ENCODE peak calls at places on chromosomes 12 and 14, in six cellular contexts. Z is mucosa of descending colon, Y is kidney epithelial cell, O is AG10803, H is heart right ventricle, P is heart left ventricle. D is an unnamed sample.

GRCh38 chr14:104095426-104096310 is 10.2 kb downstream of the ASPG start:
- DNase-seq in Z (peak), Y (no peak), O (no peak), H (no peak), P (peak), D (no peak)

GRCh38 chr12:30692470-30692869 is 3.2 kb downstream of the IPO8 start:
- DNase-seq in Z (no peak), Y (no peak), O (peak), H (no peak), P (no peak), D (no peak)

GRCh38 chr14:61544448-61545202 is 150.7 kb upstream of the HIF1A start:
- DNase-seq in Z (no peak), Y (no peak), O (no peak), H (no peak), P (no peak), D (no peak)

GRCh38 chr14:41782488-41782887 is 175.8 kb downstream of the LRFN5 start:
- DNase-seq in Z (no peak), Y (no peak), O (no peak), H (no peak), P (no peak), D (no peak)

GRCh38 chr12:27425306-27425705 is 21.2 kb upstream of the SMCO2 start:
- DNase-seq in Z (no peak), Y (no peak), O (no peak), H (no peak), P (no peak), D (no peak)

GRCh38 chr14:60616326-60617044 is 32.8 kb downstream of the SIX1 start:
- DNase-seq in Z (no peak), Y (no peak), O (no peak), H (no peak), P (no peak), D (no peak)

GRCh38 chr14:57492859-57493258 is 798 bp downstream of the CCDC198 start:
- DNase-seq in Z (no peak), Y (peak), O (peak), H (no peak), P (no peak), D (peak)

GRCh38 chr12:115354007-115354452 is 670.1 kb upstream of the TBX3 start:
- DNase-seq in Z (peak), Y (peak), O (peak), H (peak), P (peak), D (peak)

GRCh38 chr12:98440165-98440581 is 75.2 kb upstream of the TMPO start:
- DNase-seq in Z (no peak), Y (no peak), O (peak), H (peak), P (peak), D (peak)

GRCh38 chr14:79659995-79660975 is 551.0 kb downstream of the DIO2 start:
- DNase-seq in Z (no peak), Y (no peak), O (no peak), H (no peak), P (no peak), D (no peak)

GRCh38 chr12:68119724-68120211 is 39.8 kb downstream of the IFNG start:
- DNase-seq in Z (no peak), Y (no peak), O (no peak), H (no peak), P (no peak), D (no peak)

DNA sequence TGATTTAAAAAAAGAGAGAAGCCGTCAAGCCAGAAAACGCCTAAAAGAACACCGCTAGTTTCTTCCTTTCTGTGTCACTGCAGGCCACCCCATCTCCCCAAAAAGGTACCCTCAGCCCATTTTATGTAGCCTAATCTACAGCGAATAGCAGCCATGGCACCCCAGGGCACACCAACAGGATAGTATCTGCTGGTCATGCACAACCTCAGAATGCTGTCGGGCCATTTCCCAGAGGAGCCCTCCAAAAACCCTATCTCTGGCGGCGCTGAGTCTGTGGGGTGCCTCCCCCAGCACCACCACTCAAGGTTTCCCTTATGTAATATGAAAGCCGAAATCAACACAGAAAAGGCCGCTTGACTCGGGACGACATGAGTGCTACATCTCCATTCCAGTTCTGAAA is 98.9 kb downstream of the BCL11B start:
- DNase-seq in Z (no peak), Y (no peak), O (no peak), H (no peak), P (no peak), D (no peak)
- TF ChIP-seq CTCF in Z (no peak), Y (no peak), O (no peak), H (no peak), P (no peak), D (no peak)

GRCh38 chr12:53046655-53047220 is 3.1 kb upstream of the TNS2 start:
- DNase-seq in Z (no peak), Y (no peak), O (peak), H (peak), P (peak), D (peak)

GRCh38 chr12:53047221-53048032 is 2.4 kb upstream of the TNS2 start:
- DNase-seq in Z (peak), Y (no peak), O (peak), H (peak), P (peak), D (no peak)

GRCh38 chr12:53049582-53050318 is at the start of gene TNS2:
- DNase-seq in Z (peak), Y (no peak), O (peak), H (peak), P (peak), D (no peak)

GRCh38 chr12:53048780-53049401 is 974 bp upstream of the TNS2 start:
- DNase-seq in Z (peak), Y (no peak), O (peak), H (peak), P (peak), D (no peak)

GRCh38 chr12:53048033-53048779 is 1.7 kb upstream of the TNS2 start:
- DNase-seq in Z (peak), Y (no peak), O (peak), H (peak), P (peak), D (no peak)
- TF ChIP-seq CTCF in Z (no peak), Y (peak), O (peak), H (no peak), P (peak), D (peak)

DNA sequence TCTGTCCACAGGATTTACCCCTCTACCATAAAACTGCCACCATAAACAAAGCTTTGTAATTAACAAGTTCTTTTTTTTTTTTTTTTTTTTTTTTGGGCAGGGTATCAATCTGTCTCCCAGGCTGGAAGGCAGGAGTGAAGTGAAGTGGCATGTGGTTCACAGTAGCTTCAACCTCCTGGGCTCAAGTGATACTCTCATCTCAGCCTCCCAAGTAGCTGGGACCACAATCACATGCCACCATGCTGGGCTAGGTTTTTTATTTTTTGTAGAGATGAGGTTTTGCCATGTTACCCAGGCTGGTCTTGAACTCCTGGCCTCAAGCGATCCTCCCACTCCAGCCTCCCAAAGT is 61.1 kb upstream of the NUDT4 start:
- DNase-seq in Z (no peak), Y (no peak), O (no peak), H (no peak), P (no peak), D (no peak)
- TF ChIP-seq CTCF in Z (no peak), Y (no peak), O (no peak), H (no peak), P (no peak), D (no peak)

DNA sequence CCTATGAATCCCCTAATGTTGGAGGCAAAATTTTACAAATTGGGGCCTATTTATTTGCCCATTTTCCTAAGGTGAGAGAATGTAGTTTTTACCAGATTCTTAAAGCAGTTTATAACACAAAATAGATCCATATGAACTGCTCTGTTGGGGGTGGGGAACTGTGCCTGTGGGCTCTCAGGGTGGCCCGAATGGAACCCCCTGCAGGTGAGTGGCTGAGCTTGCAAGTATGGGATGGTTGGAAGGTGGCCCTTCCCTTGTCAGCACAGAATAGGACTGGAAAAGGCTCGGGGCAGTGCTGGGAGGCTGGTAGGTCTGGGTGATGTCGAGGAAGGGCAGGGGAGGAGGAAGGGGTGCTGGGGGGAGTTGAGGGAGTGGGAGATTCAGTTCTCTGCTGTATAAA is 4.9 kb downstream of the VSX2 start:
- DNase-seq in Z (no peak), Y (no peak), O (no peak), H (no peak), P (no peak), D (no peak)
- TF ChIP-seq CTCF in Z (no peak), Y (no peak), O (no peak), H (no peak), P (no peak), D (no peak)

GRCh38 chr12:100253437-100253836 is 13.4 kb downstream of the DEPDC4 start:
- DNase-seq in Z (no peak), Y (no peak), O (no peak), H (no peak), P (no peak), D (no peak)
- TF ChIP-seq CTCF in Z (no peak), Y (no peak), O (no peak), H (no peak), P (no peak), D (no peak)

DNA sequence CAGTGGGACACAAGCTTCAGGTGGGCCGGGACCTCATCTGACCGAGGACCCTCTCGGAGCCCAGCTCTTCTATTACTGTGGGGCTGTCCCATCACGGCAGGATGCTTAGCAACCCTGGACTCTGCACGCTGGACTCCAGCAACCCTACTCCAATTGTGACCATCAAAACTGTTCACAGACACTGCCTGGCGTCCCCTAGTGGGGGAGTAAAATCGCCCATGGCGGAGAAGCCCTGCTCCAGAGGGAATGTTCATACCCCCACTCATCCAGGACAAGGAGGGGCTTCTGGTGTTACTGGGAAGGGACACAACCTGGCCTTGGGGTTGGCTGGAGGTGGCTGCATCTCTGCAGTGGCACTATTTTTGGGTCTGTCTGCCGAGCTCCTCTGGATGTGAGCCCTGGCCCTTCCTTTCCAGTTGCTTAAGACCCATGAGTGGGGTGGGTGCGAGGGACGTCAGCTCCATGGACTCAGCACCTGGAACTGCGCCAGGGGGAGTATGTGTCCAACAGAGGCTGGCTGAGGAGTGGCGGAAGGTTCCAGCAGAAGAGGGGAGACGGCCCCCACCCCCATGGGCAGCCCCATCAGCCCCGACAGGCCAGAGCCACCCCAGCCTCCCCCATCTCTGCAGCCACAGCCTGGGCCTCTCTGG is 103.8 kb downstream of the RFLNA start:
- DNase-seq in Z (no peak), Y (no peak), O (no peak), H (no peak), P (peak), D (no peak)
- TF ChIP-seq CTCF in Z (no peak), Y (no peak), O (no peak), H (no peak), P (no peak), D (no peak)

GRCh38 chr14:22122227-22123187 is 448.9 kb upstream of the OR4E1 start:
- DNase-seq in Z (no peak), Y (no peak), O (no peak), H (no peak), P (no peak), D (peak)
- TF ChIP-seq CTCF in Z (no peak), Y (peak), O (no peak), H (no peak), P (peak), D (peak)

DNA sequence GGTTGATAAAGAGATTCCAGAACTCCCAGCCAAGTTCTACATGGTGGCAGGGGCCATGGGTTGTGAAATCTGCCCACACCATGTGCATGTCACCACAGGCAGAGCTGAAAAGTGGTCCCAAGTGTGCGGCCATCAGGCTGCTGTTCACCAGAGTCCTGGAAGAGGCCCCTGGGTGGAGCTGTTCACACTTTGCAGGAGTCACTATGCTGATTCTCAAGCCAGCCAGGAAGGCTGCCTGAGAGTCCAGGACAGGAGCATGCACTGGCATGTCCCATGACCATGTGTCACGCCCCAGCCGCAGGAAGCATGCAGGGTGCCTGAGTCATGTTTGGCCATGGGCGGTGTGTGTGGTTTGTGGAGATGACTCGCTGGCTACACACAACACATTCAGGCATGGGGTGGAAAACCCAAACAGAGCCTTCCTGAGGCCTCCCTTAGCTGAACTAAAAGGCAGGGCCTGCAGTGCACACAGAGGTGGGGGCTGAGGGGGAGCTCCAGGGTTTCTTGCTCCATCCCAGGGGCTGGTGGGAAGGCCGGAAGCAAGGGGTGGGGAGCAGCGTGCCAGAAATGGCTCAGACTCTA is 19.5 kb downstream of the ABCB9 start:
- DNase-seq in Z (peak), Y (peak), O (peak), H (peak), P (peak), D (peak)
- TF ChIP-seq CTCF in Z (no peak), Y (peak), O (peak), H (no peak), P (peak), D (peak)